ENCODE peak calls at places on chromosomes 7 and 10, in six cellular contexts. One of them, this sample, is unnamed.

GRCh38 chr7:140059288-140060242 is 3.2 kb downstream of the PARP12 start:
- DNase-seq in EL: peak; percentile 93
- DNase-seq in hypothalamus: no peak
- DNase-seq in activated T-cell treated with anti-CD3 and anti-CD28 coated beads for 1 hour: peak; percentile 45
- DNase-seq in GM12865: no peak
- DNase-seq in T follicular helper cell: peak; percentile 10
- DNase-seq in this sample: no peak

GRCh38 chr7:127900116-127900515 is 131.1 kb downstream of the LRRC4 start:
- DNase-seq in EL: no peak
- DNase-seq in hypothalamus: no peak
- DNase-seq in activated T-cell treated with anti-CD3 and anti-CD28 coated beads for 1 hour: no peak
- DNase-seq in T follicular helper cell: no peak
- DNase-seq in GM12865: no peak
- DNase-seq in this sample: no peak

GRCh38 chr10:48658243-48658888 is 26.3 kb upstream of the WDFY4 start:
- DNase-seq in EL: peak; percentile 69
- DNase-seq in activated T-cell treated with anti-CD3 and anti-CD28 coated beads for 1 hour: peak; percentile 41
- DNase-seq in T follicular helper cell: no peak
- DNase-seq in GM12865: peak; percentile 81
- DNase-seq in hypothalamus: peak; percentile 77
- DNase-seq in this sample: no peak

GRCh38 chr7:158723714-158724385 is 19.2 kb upstream of the NCAPG2 start:
- DNase-seq in GM12865: no peak
- DNase-seq in EL: no peak
- DNase-seq in hypothalamus: no peak
- DNase-seq in T follicular helper cell: no peak
- DNase-seq in activated T-cell treated with anti-CD3 and anti-CD28 coated beads for 1 hour: no peak
- DNase-seq in this sample: no peak

GRCh38 chr7:158586499-158587191 is 978 bp downstream of the PTPRN2 start:
- DNase-seq in EL: no peak
- DNase-seq in GM12865: no peak
- DNase-seq in hypothalamus: no peak
- DNase-seq in T follicular helper cell: no peak
- DNase-seq in activated T-cell treated with anti-CD3 and anti-CD28 coated beads for 1 hour: no peak
- DNase-seq in this sample: no peak

GRCh38 chr7:35748348-35748747 is 52.5 kb upstream of the SEPTIN7 start:
- DNase-seq in GM12865: no peak
- DNase-seq in EL: peak; percentile 14
- DNase-seq in T follicular helper cell: no peak
- DNase-seq in activated T-cell treated with anti-CD3 and anti-CD28 coated beads for 1 hour: no peak
- DNase-seq in hypothalamus: no peak
- DNase-seq in this sample: no peak

GRCh38 chr7:151696738-151697514 is 177.2 kb upstream of the RHEB start:
- DNase-seq in hypothalamus: no peak
- DNase-seq in activated T-cell treated with anti-CD3 and anti-CD28 coated beads for 1 hour: no peak
- DNase-seq in GM12865: no peak
- DNase-seq in T follicular helper cell: no peak
- DNase-seq in EL: no peak
- DNase-seq in this sample: no peak

GRCh38 chr7:40799493-40800406 is 664.9 kb downstream of the SUGCT start:
- DNase-seq in hypothalamus: no peak
- DNase-seq in GM12865: no peak
- DNase-seq in T follicular helper cell: no peak
- DNase-seq in EL: no peak
- DNase-seq in activated T-cell treated with anti-CD3 and anti-CD28 coated beads for 1 hour: no peak
- DNase-seq in this sample: no peak

GRCh38 chr10:26938578-26938977 is 77.8 kb upstream of the ABI1 start:
- DNase-seq in activated T-cell treated with anti-CD3 and anti-CD28 coated beads for 1 hour: no peak
- DNase-seq in EL: no peak
- DNase-seq in hypothalamus: no peak
- DNase-seq in T follicular helper cell: no peak
- DNase-seq in GM12865: no peak
- DNase-seq in this sample: no peak

GRCh38 chr7:81447351-81447952 is 322.4 kb downstream of the HGF start:
- DNase-seq in hypothalamus: no peak
- DNase-seq in EL: peak; percentile 50
- DNase-seq in T follicular helper cell: no peak
- DNase-seq in activated T-cell treated with anti-CD3 and anti-CD28 coated beads for 1 hour: no peak
- DNase-seq in GM12865: peak; percentile 11
- DNase-seq in this sample: no peak

GRCh38 chr10:106500041-106500440 is 664.5 kb downstream of the SORCS1 start:
- DNase-seq in hypothalamus: no peak
- DNase-seq in EL: no peak
- DNase-seq in activated T-cell treated with anti-CD3 and anti-CD28 coated beads for 1 hour: no peak
- DNase-seq in GM12865: no peak
- DNase-seq in T follicular helper cell: no peak
- DNase-seq in this sample: no peak

GRCh38 chr7:17460665-17461064 is 162.2 kb downstream of the AHR start:
- DNase-seq in GM12865: no peak
- DNase-seq in T follicular helper cell: no peak
- DNase-seq in activated T-cell treated with anti-CD3 and anti-CD28 coated beads for 1 hour: no peak
- DNase-seq in EL: no peak
- DNase-seq in hypothalamus: no peak
- DNase-seq in this sample: no peak

GRCh38 chr7:8378349-8379019 is 54.9 kb upstream of the NXPH1 start:
- DNase-seq in activated T-cell treated with anti-CD3 and anti-CD28 coated beads for 1 hour: no peak
- DNase-seq in T follicular helper cell: no peak
- DNase-seq in hypothalamus: no peak
- DNase-seq in GM12865: no peak
- DNase-seq in EL: no peak
- DNase-seq in this sample: no peak

GRCh38 chr7:158957507-158957900 is 101.1 kb downstream of the DYNC2I1 start:
- DNase-seq in hypothalamus: no peak
- DNase-seq in activated T-cell treated with anti-CD3 and anti-CD28 coated beads for 1 hour: no peak
- DNase-seq in GM12865: no peak
- DNase-seq in T follicular helper cell: no peak
- DNase-seq in EL: no peak
- DNase-seq in this sample: no peak

GRCh38 chr7:92421676-92422435 is 25.4 kb upstream of the GATAD1 start:
- DNase-seq in T follicular helper cell: no peak
- DNase-seq in GM12865: peak; percentile 65
- DNase-seq in activated T-cell treated with anti-CD3 and anti-CD28 coated beads for 1 hour: no peak
- DNase-seq in EL: no peak
- DNase-seq in hypothalamus: no peak
- DNase-seq in this sample: no peak

GRCh38 chr10:30062090-30062489 is 2.7 kb upstream of the JCAD start:
- DNase-seq in activated T-cell treated with anti-CD3 and anti-CD28 coated beads for 1 hour: no peak
- DNase-seq in EL: peak; percentile 82
- DNase-seq in hypothalamus: no peak
- DNase-seq in T follicular helper cell: no peak
- DNase-seq in GM12865: no peak
- DNase-seq in this sample: no peak

GRCh38 chr10:3906511-3907111 is 121.6 kb upstream of the KLF6 start:
- DNase-seq in EL: peak; percentile 59
- DNase-seq in hypothalamus: no peak
- DNase-seq in GM12865: no peak
- DNase-seq in activated T-cell treated with anti-CD3 and anti-CD28 coated beads for 1 hour: no peak
- DNase-seq in T follicular helper cell: no peak
- DNase-seq in this sample: no peak